ENCODE peak calls at places on chromosomes 3 and 15, in four cellular contexts. I is NCI-H774, G is lower leg skin, X is NCI-H82. R is an unnamed sample.

GRCh38 chr3:65231544-65231943 is 543.7 kb upstream of the ADAMTS9 start:
- DNase-seq in I (no peak), G (no peak), X (no peak), R (no peak)

GRCh38 chr3:71211083-71211482 is 372.4 kb downstream of the FOXP1 start:
- DNase-seq in I (no peak), G (peak; percentile 43), X (no peak), R (no peak)

GRCh38 chr3:195227871-195228270 is 43.1 kb downstream of the XXYLT1 start:
- DNase-seq in I (no peak), G (peak; percentile 13), X (no peak), R (no peak)

GRCh38 chr3:94117729-94118128 is 54.9 kb downstream of the NSUN3 start:
- DNase-seq in I (no peak), G (no peak), X (no peak), R (no peak)

GRCh38 chr3:155034786-155035185 is 45.3 kb upstream of the MME start:
- DNase-seq in I (no peak), G (no peak), X (no peak), R (no peak)

GRCh38 chr15:76196949-76197315 is 114.3 kb downstream of the ETFA start:
- DNase-seq in I (no peak), G (no peak), X (no peak), R (no peak)

GRCh38 chr3:166478356-166478755 is 641.1 kb upstream of the BCHE start:
- DNase-seq in I (no peak), G (no peak), X (no peak), R (no peak)

GRCh38 chr15:96325579-96326331 is 4.7 kb upstream of the NR2F2 start:
- DNase-seq in I (no peak), G (no peak), X (peak; percentile 35), R (no peak)

GRCh38 chr15:80264031-80264430 is 12.0 kb upstream of the CTXND1 start:
- DNase-seq in I (no peak), G (no peak), X (no peak), R (no peak)

GRCh38 chr3:181637056-181637798 is 74.5 kb upstream of the SOX2 start:
- DNase-seq in I (no peak), G (no peak), X (no peak), R (no peak)

GRCh38 chr3:159865042-159865579 is 123.5 kb upstream of the IL12A start:
- DNase-seq in I (no peak), G (no peak), X (no peak), R (no peak)

GRCh38 chr15:35281515-35281914 is 196.4 kb upstream of the NANOGP8 start:
- DNase-seq in I (no peak), G (no peak), X (no peak), R (no peak)

GRCh38 chr3:51718547-51719412 is 11.9 kb downstream of the GRM2 start:
- DNase-seq in I (peak; percentile 16), G (no peak), X (peak; percentile 96), R (peak; percentile 96)

GRCh38 chr3:55893045-55893664 is 406.0 kb upstream of the WNT5A start:
- DNase-seq in I (no peak), G (no peak), X (no peak), R (no peak)

GRCh38 chr3:124401841-124402240 is 328.4 kb upstream of the UMPS start:
- DNase-seq in I (no peak), G (no peak), X (no peak), R (no peak)

GRCh38 chr3:185402561-185402960 is 39.6 kb downstream of the MAP3K13 start:
- DNase-seq in I (peak; percentile 77), G (no peak), X (peak; percentile 100), R (peak; percentile 85)

GRCh38 chr3:67647390-67647878 is 7.0 kb downstream of the SUCLG2 start:
- DNase-seq in I (no peak), G (no peak), X (no peak), R (no peak)

GRCh38 chr3:148791296-148791695 is 36.3 kb upstream of the CPB1 start:
- DNase-seq in I (no peak), G (no peak), X (peak; percentile 68), R (peak; percentile 57)

GRCh38 chr3:159860269-159860668 is 128.4 kb upstream of the IL12A start:
- DNase-seq in I (no peak), G (no peak), X (no peak), R (no peak)

GRCh38 chr3:55718074-55718473 is 231.0 kb upstream of the WNT5A start:
- DNase-seq in I (no peak), G (no peak), X (peak; percentile 22), R (peak; percentile 39)

GRCh38 chr3:38404286-38404685 is 49.4 kb upstream of the ACVR2B start:
- DNase-seq in I (no peak), G (peak; percentile 37), X (no peak), R (no peak)

GRCh38 chr3:132660745-132661067 is 577 bp downstream of the UBA5 start:
- DNase-seq in I (no peak), G (no peak), X (peak; percentile 63), R (no peak)

GRCh38 chr3:105970283-105970682 is 101.5 kb upstream of the CBLB start:
- DNase-seq in I (no peak), G (peak; percentile 68), X (no peak), R (no peak)

GRCh38 chr3:58135712-58136543 is 74.8 kb downstream of the DNASE1L3 start:
- DNase-seq in I (no peak), G (no peak), X (no peak), R (no peak)

GRCh38 chr3:194300936-194301335 is 50.2 kb downstream of the CPN2 start:
- DNase-seq in I (no peak), G (no peak), X (no peak), R (no peak)

GRCh38 chr3:188734395-188734794 is 437.4 kb upstream of the TPRG1 start:
- DNase-seq in I (peak; percentile 93), G (no peak), X (peak; percentile 94), R (no peak)

GRCh38 chr15:32790352-32790999 is 72.7 kb downstream of the GREM1 start:
- DNase-seq in I (no peak), G (no peak), X (no peak), R (no peak)

GRCh38 chr15:37653018-37653417 is 281.4 kb upstream of the TMCO5A start:
- DNase-seq in I (no peak), G (no peak), X (peak; percentile 5), R (no peak)

R was measured in WERI-Rb-1.